ENCODE peak calls at places on chromosomes 11 and 22, in five cellular contexts. R is activated CD8-positive, alpha-beta memory T cell treated with anti-CD3 and anti-CD28 coated beads for 4 hours; I is AG10803; D is LoVo; N is NCI-H2081. S is an unnamed sample.

GRCh38 chr22:50252081-50253045 is 1.3 kb upstream of the HDAC10 start:
- DNase-seq in I (peak), N (no peak), D (peak), R (peak), S (peak)

GRCh38 chr22:46830841-46831240 is 68.4 kb downstream of the TBC1D22A start:
- DNase-seq in N (no peak), D (no peak), R (no peak), I (no peak), S (no peak)

GRCh38 chr11:9760180-9760550 is 96.3 kb downstream of the SWAP70 start:
- DNase-seq in I (peak), R (no peak), D (no peak), N (no peak), S (no peak)

GRCh38 chr11:107157809-107158187 is 139.5 kb upstream of the GUCY1A2 start:
- DNase-seq in N (no peak), D (peak), I (no peak), R (no peak), S (no peak)

GRCh38 chr22:32723632-32724031 is 77.9 kb upstream of the TIMP3 start:
- DNase-seq in D (no peak), N (no peak), R (no peak), I (peak), S (no peak)

GRCh38 chr22:25403752-25404471 is 160.6 kb upstream of the GRK3 start:
- DNase-seq in R (no peak), I (peak), N (no peak), D (peak), S (no peak)

GRCh38 chr22:39284983-39285382 is 34.4 kb downstream of the RPL3 start:
- DNase-seq in N (no peak), R (no peak), I (no peak), D (no peak), S (no peak)

GRCh38 chr11:45745065-45745811 is 59.7 kb upstream of the SLC35C1 start:
- DNase-seq in I (no peak), R (no peak), D (no peak), N (no peak), S (no peak)

GRCh38 chr22:28000361-28000760 is 81.3 kb upstream of the PITPNB start:
- DNase-seq in N (no peak), I (no peak), D (no peak), R (no peak), S (no peak)

GRCh38 chr22:26122920-26123468 is 46.3 kb upstream of the SEZ6L start:
- DNase-seq in N (no peak), I (no peak), R (no peak), D (no peak), S (no peak)

GRCh38 chr22:22687638-22688500 is 43.5 kb downstream of the GGTLC2 start:
- DNase-seq in I (peak), R (no peak), N (peak), D (peak), S (peak)

GRCh38 chr11:95322546-95322945 is 91.5 kb upstream of the SESN3 start:
- DNase-seq in D (no peak), N (no peak), R (no peak), I (peak), S (no peak)

GRCh38 chr11:118928870-118929495 is 3.3 kb upstream of the BCL9L start:
- DNase-seq in R (no peak), I (peak), N (peak), D (peak), S (peak)

GRCh38 chr22:44179989-44180705 is 578 bp upstream of the PARVG start:
- DNase-seq in N (no peak), D (no peak), R (no peak), I (no peak), S (no peak)